ENCODE peak calls at places on chromosome 11, in ten cellular contexts. One of them, this sample, is unnamed. For H3K4me1, the result is how much of the 10 kb centered on the place peaks cover.

GRCh38 chr11:72203163-72203562 is 11.2 kb downstream of the FOLR1 start:
- DNase-seq in H1: no peak
- DNase-seq in CD4-positive, CD25-positive, alpha-beta regulatory T cell: peak
- DNase-seq in hepatocyte: no peak
- DNase-seq in effector memory CD4-positive, alpha-beta T cell: no peak
- DNase-seq in Caco-2: peak
- DNase-seq in heart left ventricle: no peak
- DNase-seq in uterus: no peak
- DNase-seq in ovary: no peak
- DNase-seq in adipocyte: no peak
- DNase-seq in this sample: no peak

GRCh38 chr11:112533682-112534081 is 273.0 kb upstream of the PLET1 start:
- DNase-seq in H1: no peak
- DNase-seq in CD4-positive, CD25-positive, alpha-beta regulatory T cell: no peak
- DNase-seq in hepatocyte: no peak
- DNase-seq in effector memory CD4-positive, alpha-beta T cell: no peak
- DNase-seq in Caco-2: no peak
- DNase-seq in heart left ventricle: no peak
- DNase-seq in uterus: no peak
- DNase-seq in ovary: no peak
- DNase-seq in adipocyte: no peak
- DNase-seq in this sample: no peak

GRCh38 chr11:37830532-37830931 is 1232.5 kb upstream of the RAG2 start:
- DNase-seq in H1: no peak
- DNase-seq in CD4-positive, CD25-positive, alpha-beta regulatory T cell: no peak
- DNase-seq in hepatocyte: no peak
- DNase-seq in effector memory CD4-positive, alpha-beta T cell: no peak
- DNase-seq in Caco-2: no peak
- DNase-seq in heart left ventricle: no peak
- DNase-seq in uterus: no peak
- DNase-seq in ovary: no peak
- DNase-seq in adipocyte: no peak
- DNase-seq in this sample: no peak

GRCh38 chr11:97567801-97568200 is 1178.0 kb downstream of the JRKL start:
- DNase-seq in H1: no peak
- DNase-seq in CD4-positive, CD25-positive, alpha-beta regulatory T cell: no peak
- DNase-seq in hepatocyte: no peak
- DNase-seq in effector memory CD4-positive, alpha-beta T cell: no peak
- DNase-seq in Caco-2: no peak
- DNase-seq in heart left ventricle: no peak
- DNase-seq in uterus: no peak
- DNase-seq in ovary: no peak
- DNase-seq in adipocyte: no peak
- DNase-seq in this sample: no peak

GRCh38 chr11:133661867-133662266 is 129.6 kb upstream of the OPCML start:
- DNase-seq in H1: no peak
- DNase-seq in CD4-positive, CD25-positive, alpha-beta regulatory T cell: no peak
- DNase-seq in hepatocyte: no peak
- DNase-seq in effector memory CD4-positive, alpha-beta T cell: no peak
- DNase-seq in Caco-2: no peak
- DNase-seq in heart left ventricle: no peak
- DNase-seq in uterus: no peak
- DNase-seq in ovary: no peak
- DNase-seq in adipocyte: no peak
- DNase-seq in this sample: no peak

GRCh38 chr11:33292306-33292705 is 35.1 kb downstream of the HIPK3 start:
- DNase-seq in H1: no peak
- DNase-seq in CD4-positive, CD25-positive, alpha-beta regulatory T cell: no peak
- DNase-seq in hepatocyte: no peak
- DNase-seq in effector memory CD4-positive, alpha-beta T cell: no peak
- DNase-seq in Caco-2: no peak
- DNase-seq in heart left ventricle: no peak
- DNase-seq in uterus: no peak
- DNase-seq in ovary: no peak
- DNase-seq in adipocyte: no peak
- DNase-seq in this sample: no peak

GRCh38 chr11:57648791-57649735 is 649 bp downstream of the YPEL4 start:
- DNase-seq in H1: peak
- DNase-seq in CD4-positive, CD25-positive, alpha-beta regulatory T cell: no peak
- DNase-seq in hepatocyte: peak
- DNase-seq in effector memory CD4-positive, alpha-beta T cell: no peak
- DNase-seq in Caco-2: no peak
- DNase-seq in heart left ventricle: peak
- DNase-seq in uterus: no peak
- DNase-seq in ovary: peak
- DNase-seq in adipocyte: peak
- DNase-seq in this sample: no peak

GRCh38 chr11:73995731-73996130 is 13.1 kb upstream of the UCP2 start:
- DNase-seq in H1: no peak
- DNase-seq in CD4-positive, CD25-positive, alpha-beta regulatory T cell: peak
- DNase-seq in hepatocyte: no peak
- DNase-seq in effector memory CD4-positive, alpha-beta T cell: no peak
- DNase-seq in Caco-2: no peak
- DNase-seq in heart left ventricle: no peak
- DNase-seq in uterus: no peak
- DNase-seq in ovary: no peak
- DNase-seq in adipocyte: no peak
- DNase-seq in this sample: no peak

GRCh38 chr11:75558939-75559843 is 2.9 kb upstream of the SERPINH1 start:
- DNase-seq in H1: no peak
- DNase-seq in CD4-positive, CD25-positive, alpha-beta regulatory T cell: no peak
- DNase-seq in hepatocyte: peak
- DNase-seq in effector memory CD4-positive, alpha-beta T cell: no peak
- DNase-seq in Caco-2: peak
- DNase-seq in heart left ventricle: no peak
- DNase-seq in uterus: peak
- DNase-seq in ovary: peak
- DNase-seq in adipocyte: peak
- DNase-seq in this sample: no peak
- H3K4me1 ChIP-seq in H1: under half
- H3K4me1 ChIP-seq in CD4-positive, CD25-positive, alpha-beta regulatory T cell: under half
- H3K4me1 ChIP-seq in hepatocyte: under half
- H3K4me1 ChIP-seq in effector memory CD4-positive, alpha-beta T cell: under half
- H3K4me1 ChIP-seq in Caco-2: half or more
- H3K4me1 ChIP-seq in heart left ventricle: under half
- H3K4me1 ChIP-seq in uterus: under half
- H3K4me1 ChIP-seq in ovary: under half
- H3K4me1 ChIP-seq in adipocyte: half or more
- H3K4me1 ChIP-seq in this sample: under half

DNA sequence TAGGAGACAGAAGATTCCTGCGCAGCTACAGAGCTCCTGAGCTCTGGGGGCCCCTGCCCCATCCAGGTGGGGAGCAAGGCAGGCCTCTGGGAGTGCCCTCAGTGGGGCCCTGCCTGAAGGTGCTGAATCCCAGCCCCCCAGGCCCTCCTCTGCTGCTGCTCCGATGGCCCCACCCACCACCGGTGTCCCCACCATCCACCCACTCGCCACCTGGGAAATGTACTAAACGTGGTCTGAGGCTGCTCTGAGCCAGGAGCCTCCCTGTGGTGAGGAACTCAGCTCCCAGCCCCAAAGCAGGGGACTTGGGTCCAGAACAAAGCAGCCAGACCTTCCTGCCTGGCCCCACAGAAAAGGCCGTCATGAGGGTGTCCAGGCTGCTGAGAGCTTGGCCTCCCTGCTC is 289.4 kb downstream of the CTTN start:
- DNase-seq in H1: no peak
- DNase-seq in CD4-positive, CD25-positive, alpha-beta regulatory T cell: no peak
- DNase-seq in hepatocyte: no peak
- DNase-seq in effector memory CD4-positive, alpha-beta T cell: no peak
- DNase-seq in Caco-2: no peak
- DNase-seq in heart left ventricle: no peak
- DNase-seq in uterus: no peak
- DNase-seq in ovary: no peak
- DNase-seq in adipocyte: no peak
- DNase-seq in this sample: no peak
- H3K4me1 ChIP-seq in H1: under half
- H3K4me1 ChIP-seq in CD4-positive, CD25-positive, alpha-beta regulatory T cell: under half
- H3K4me1 ChIP-seq in hepatocyte: under half
- H3K4me1 ChIP-seq in effector memory CD4-positive, alpha-beta T cell: under half
- H3K4me1 ChIP-seq in Caco-2: under half
- H3K4me1 ChIP-seq in heart left ventricle: under half
- H3K4me1 ChIP-seq in uterus: under half
- H3K4me1 ChIP-seq in ovary: under half
- H3K4me1 ChIP-seq in adipocyte: under half
- H3K4me1 ChIP-seq in this sample: under half

GRCh38 chr11:128582496-128583366 is 4.6 kb downstream of the ETS1 start:
- DNase-seq in H1: no peak
- DNase-seq in CD4-positive, CD25-positive, alpha-beta regulatory T cell: no peak
- DNase-seq in hepatocyte: peak
- DNase-seq in effector memory CD4-positive, alpha-beta T cell: no peak
- DNase-seq in Caco-2: no peak
- DNase-seq in heart left ventricle: no peak
- DNase-seq in uterus: peak
- DNase-seq in ovary: no peak
- DNase-seq in adipocyte: peak
- DNase-seq in this sample: no peak

GRCh38 chr11:128581908-128582307 is 5.5 kb downstream of the ETS1 start:
- DNase-seq in H1: no peak
- DNase-seq in CD4-positive, CD25-positive, alpha-beta regulatory T cell: no peak
- DNase-seq in hepatocyte: no peak
- DNase-seq in effector memory CD4-positive, alpha-beta T cell: no peak
- DNase-seq in Caco-2: no peak
- DNase-seq in heart left ventricle: no peak
- DNase-seq in uterus: no peak
- DNase-seq in ovary: no peak
- DNase-seq in adipocyte: peak
- DNase-seq in this sample: no peak

GRCh38 chr11:128584253-128584652 is 3.1 kb downstream of the ETS1 start:
- DNase-seq in H1: no peak
- DNase-seq in CD4-positive, CD25-positive, alpha-beta regulatory T cell: no peak
- DNase-seq in hepatocyte: no peak
- DNase-seq in effector memory CD4-positive, alpha-beta T cell: no peak
- DNase-seq in Caco-2: no peak
- DNase-seq in heart left ventricle: no peak
- DNase-seq in uterus: no peak
- DNase-seq in ovary: no peak
- DNase-seq in adipocyte: no peak
- DNase-seq in this sample: no peak

GRCh38 chr11:128579790-128580504 is 7.4 kb downstream of the ETS1 start:
- DNase-seq in H1: no peak
- DNase-seq in CD4-positive, CD25-positive, alpha-beta regulatory T cell: peak
- DNase-seq in hepatocyte: no peak
- DNase-seq in effector memory CD4-positive, alpha-beta T cell: no peak
- DNase-seq in Caco-2: no peak
- DNase-seq in heart left ventricle: no peak
- DNase-seq in uterus: no peak
- DNase-seq in ovary: no peak
- DNase-seq in adipocyte: no peak
- DNase-seq in this sample: no peak

GRCh38 chr11:128580612-128581011 is 6.7 kb downstream of the ETS1 start:
- DNase-seq in H1: no peak
- DNase-seq in CD4-positive, CD25-positive, alpha-beta regulatory T cell: peak
- DNase-seq in hepatocyte: no peak
- DNase-seq in effector memory CD4-positive, alpha-beta T cell: no peak
- DNase-seq in Caco-2: no peak
- DNase-seq in heart left ventricle: no peak
- DNase-seq in uterus: no peak
- DNase-seq in ovary: no peak
- DNase-seq in adipocyte: no peak
- DNase-seq in this sample: no peak
- H3K4me1 ChIP-seq in H1: under half
- H3K4me1 ChIP-seq in CD4-positive, CD25-positive, alpha-beta regulatory T cell: under half
- H3K4me1 ChIP-seq in hepatocyte: under half
- H3K4me1 ChIP-seq in effector memory CD4-positive, alpha-beta T cell: under half
- H3K4me1 ChIP-seq in Caco-2: under half
- H3K4me1 ChIP-seq in heart left ventricle: under half
- H3K4me1 ChIP-seq in uterus: under half
- H3K4me1 ChIP-seq in ovary: under half
- H3K4me1 ChIP-seq in adipocyte: under half
- H3K4me1 ChIP-seq in this sample: under half

DNA sequence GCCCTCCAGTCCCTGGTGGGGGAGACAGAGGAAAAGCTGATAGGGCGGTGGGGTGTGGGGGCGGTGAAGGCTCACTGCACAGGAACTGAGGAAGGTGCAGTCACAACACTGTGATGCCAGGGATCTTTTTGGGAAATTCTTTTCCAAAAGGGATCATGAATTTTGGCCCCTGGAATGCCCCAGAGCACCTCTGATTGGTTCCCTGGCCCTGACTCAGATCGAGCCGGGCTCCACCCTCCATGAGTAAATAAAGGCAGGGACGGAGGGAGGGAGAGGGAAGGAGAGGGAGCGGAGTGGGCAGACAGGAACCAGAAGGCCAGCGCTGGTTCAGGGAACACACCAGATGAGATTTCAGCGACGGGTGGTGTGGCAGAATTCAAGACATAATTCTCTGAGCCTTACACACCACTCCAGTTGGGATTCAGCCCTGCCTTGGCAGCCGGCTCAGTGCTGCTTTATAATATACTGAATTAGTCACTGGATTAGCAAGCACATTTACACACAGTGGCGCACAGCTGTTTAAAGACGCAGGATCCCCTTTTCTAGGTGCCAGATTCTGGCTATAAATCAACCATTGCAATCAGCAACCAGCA is 80.3 kb downstream of the ETS1 start:
- DNase-seq in H1: no peak
- DNase-seq in CD4-positive, CD25-positive, alpha-beta regulatory T cell: no peak
- DNase-seq in hepatocyte: peak
- DNase-seq in effector memory CD4-positive, alpha-beta T cell: peak
- DNase-seq in Caco-2: peak
- DNase-seq in heart left ventricle: peak
- DNase-seq in uterus: peak
- DNase-seq in ovary: peak
- DNase-seq in adipocyte: peak
- DNase-seq in this sample: no peak
- H3K4me1 ChIP-seq in H1: under half
- H3K4me1 ChIP-seq in CD4-positive, CD25-positive, alpha-beta regulatory T cell: half or more
- H3K4me1 ChIP-seq in hepatocyte: half or more
- H3K4me1 ChIP-seq in effector memory CD4-positive, alpha-beta T cell: half or more
- H3K4me1 ChIP-seq in Caco-2: under half
- H3K4me1 ChIP-seq in heart left ventricle: under half
- H3K4me1 ChIP-seq in uterus: under half
- H3K4me1 ChIP-seq in ovary: under half
- H3K4me1 ChIP-seq in adipocyte: half or more
- H3K4me1 ChIP-seq in this sample: half or more

DNA sequence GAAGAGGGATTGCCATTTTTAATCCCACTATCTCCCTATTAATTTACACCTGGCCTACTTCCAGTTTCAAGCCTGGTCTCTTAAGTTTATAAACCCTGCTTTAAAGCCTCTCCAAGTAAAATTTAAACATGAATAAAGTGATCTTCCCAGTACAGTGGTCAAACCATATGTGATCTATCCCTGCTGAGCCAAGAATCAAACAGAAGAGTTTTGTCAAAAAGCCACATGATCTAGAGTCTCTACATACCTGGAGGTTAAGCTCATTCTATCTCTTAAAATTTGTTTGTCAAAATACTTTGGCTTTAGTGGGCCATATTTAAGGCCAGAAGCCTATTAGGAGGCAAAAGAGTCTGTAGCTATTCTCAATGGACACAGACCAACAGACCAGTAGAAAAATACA is 42.9 kb upstream of the DDI1 start:
- DNase-seq in H1: no peak
- DNase-seq in CD4-positive, CD25-positive, alpha-beta regulatory T cell: no peak
- DNase-seq in hepatocyte: no peak
- DNase-seq in effector memory CD4-positive, alpha-beta T cell: no peak
- DNase-seq in Caco-2: no peak
- DNase-seq in heart left ventricle: no peak
- DNase-seq in uterus: no peak
- DNase-seq in ovary: no peak
- DNase-seq in adipocyte: no peak
- DNase-seq in this sample: no peak
- H3K4me1 ChIP-seq in H1: under half
- H3K4me1 ChIP-seq in CD4-positive, CD25-positive, alpha-beta regulatory T cell: under half
- H3K4me1 ChIP-seq in hepatocyte: under half
- H3K4me1 ChIP-seq in effector memory CD4-positive, alpha-beta T cell: under half
- H3K4me1 ChIP-seq in Caco-2: under half
- H3K4me1 ChIP-seq in heart left ventricle: under half
- H3K4me1 ChIP-seq in uterus: under half
- H3K4me1 ChIP-seq in ovary: under half
- H3K4me1 ChIP-seq in adipocyte: under half
- H3K4me1 ChIP-seq in this sample: under half

This sample was measured in CD8-positive, alpha-beta memory T cell.